ENCODE peak calls at places on chromosomes 11 and 22, in five cellular contexts. One of them, this sample, is unnamed.

GRCh38 chr11:72146625-72147024 is 11.1 kb downstream of the FOLR3 start:
- DNase-seq in HL-60: no peak
- DNase-seq in cardiac muscle cell: no peak
- DNase-seq in body of pancreas: no peak
- DNase-seq in GM12865: no peak
- DNase-seq in this sample: no peak

GRCh38 chr11:78156081-78156844 is 16.8 kb upstream of the ALG8 start:
- DNase-seq in HL-60: no peak
- DNase-seq in cardiac muscle cell: no peak
- DNase-seq in body of pancreas: no peak
- DNase-seq in GM12865: no peak
- DNase-seq in this sample: no peak

GRCh38 chr11:11265994-11266606 is 87.0 kb downstream of the CSNK2A3 start:
- DNase-seq in HL-60: peak
- DNase-seq in cardiac muscle cell: peak
- DNase-seq in body of pancreas: peak
- DNase-seq in GM12865: peak
- DNase-seq in this sample: peak

GRCh38 chr11:63933459-63933858 is 5.3 kb upstream of the NAA40 start:
- DNase-seq in HL-60: no peak
- DNase-seq in cardiac muscle cell: no peak
- DNase-seq in body of pancreas: no peak
- DNase-seq in GM12865: no peak
- DNase-seq in this sample: no peak

GRCh38 chr11:35235944-35236666 is 97.1 kb downstream of the CD44 start:
- DNase-seq in HL-60: no peak
- DNase-seq in cardiac muscle cell: no peak
- DNase-seq in body of pancreas: peak
- DNase-seq in GM12865: no peak
- DNase-seq in this sample: no peak

GRCh38 chr11:105181521-105181920 is 42.0 kb upstream of the CARD18 start:
- DNase-seq in HL-60: peak
- DNase-seq in cardiac muscle cell: no peak
- DNase-seq in body of pancreas: no peak
- DNase-seq in GM12865: no peak
- DNase-seq in this sample: no peak

GRCh38 chr11:16917941-16918340 is 96.3 kb downstream of the PLEKHA7 start:
- DNase-seq in HL-60: no peak
- DNase-seq in cardiac muscle cell: no peak
- DNase-seq in body of pancreas: no peak
- DNase-seq in GM12865: no peak
- DNase-seq in this sample: no peak

GRCh38 chr22:37018815-37019308 is 385 bp downstream of the TST start:
- DNase-seq in HL-60: peak
- DNase-seq in cardiac muscle cell: peak
- DNase-seq in body of pancreas: peak
- DNase-seq in GM12865: no peak
- DNase-seq in this sample: peak

GRCh38 chr11:108369064-108369463 is 98.3 kb downstream of the C11orf65 start:
- DNase-seq in HL-60: no peak
- DNase-seq in cardiac muscle cell: no peak
- DNase-seq in body of pancreas: no peak
- DNase-seq in GM12865: no peak
- DNase-seq in this sample: no peak

GRCh38 chr11:93663021-93663420 is 1.5 kb downstream of the CEP295 start:
- DNase-seq in HL-60: no peak
- DNase-seq in cardiac muscle cell: no peak
- DNase-seq in body of pancreas: no peak
- DNase-seq in GM12865: no peak
- DNase-seq in this sample: no peak

GRCh38 chr11:60370811-60371297 is 7.5 kb upstream of the MS4A7 start:
- DNase-seq in HL-60: no peak
- DNase-seq in cardiac muscle cell: no peak
- DNase-seq in body of pancreas: no peak
- DNase-seq in GM12865: no peak
- DNase-seq in this sample: no peak

GRCh38 chr11:64207247-64208085 is 945 bp downstream of the FERMT3 start:
- DNase-seq in HL-60: peak
- DNase-seq in cardiac muscle cell: no peak
- DNase-seq in body of pancreas: no peak
- DNase-seq in GM12865: peak
- DNase-seq in this sample: no peak

GRCh38 chr22:42313804-42314581 is 43.5 kb upstream of the TCF20 start:
- DNase-seq in HL-60: no peak
- DNase-seq in cardiac muscle cell: peak
- DNase-seq in body of pancreas: peak
- DNase-seq in GM12865: peak
- DNase-seq in this sample: peak

GRCh38 chr11:1530686-1531256 is 41.3 kb downstream of the DUSP8 start:
- DNase-seq in HL-60: no peak
- DNase-seq in cardiac muscle cell: no peak
- DNase-seq in body of pancreas: no peak
- DNase-seq in GM12865: no peak
- DNase-seq in this sample: no peak

GRCh38 chr11:36684840-36685800 is 87.1 kb upstream of the RAG2 start:
- DNase-seq in HL-60: no peak
- DNase-seq in cardiac muscle cell: no peak
- DNase-seq in body of pancreas: no peak
- DNase-seq in GM12865: peak
- DNase-seq in this sample: no peak

GRCh38 chr11:44982496-44983062 is 31.9 kb upstream of the TP53I11 start:
- DNase-seq in HL-60: no peak
- DNase-seq in cardiac muscle cell: no peak
- DNase-seq in body of pancreas: no peak
- DNase-seq in GM12865: no peak
- DNase-seq in this sample: no peak

GRCh38 chr11:116353517-116353916 is 419.3 kb downstream of the BUD13 start:
- DNase-seq in HL-60: no peak
- DNase-seq in cardiac muscle cell: no peak
- DNase-seq in body of pancreas: peak
- DNase-seq in GM12865: no peak
- DNase-seq in this sample: no peak

GRCh38 chr11:114090225-114090624 is 30.7 kb downstream of the ZBTB16 start:
- DNase-seq in HL-60: no peak
- DNase-seq in cardiac muscle cell: no peak
- DNase-seq in body of pancreas: no peak
- DNase-seq in GM12865: no peak
- DNase-seq in this sample: no peak

GRCh38 chr11:102171101-102171500 is 60.9 kb downstream of the YAP1 start:
- DNase-seq in HL-60: no peak
- DNase-seq in cardiac muscle cell: no peak
- DNase-seq in body of pancreas: no peak
- DNase-seq in GM12865: no peak
- DNase-seq in this sample: no peak

GRCh38 chr11:16412525-16413194 is 56.3 kb upstream of the SOX6 start:
- DNase-seq in HL-60: no peak
- DNase-seq in cardiac muscle cell: no peak
- DNase-seq in body of pancreas: no peak
- DNase-seq in GM12865: peak
- DNase-seq in this sample: no peak

GRCh38 chr11:48093795-48094642 is 113.7 kb downstream of the PTPRJ start:
- DNase-seq in HL-60: no peak
- DNase-seq in cardiac muscle cell: peak
- DNase-seq in body of pancreas: peak
- DNase-seq in GM12865: no peak
- DNase-seq in this sample: no peak

GRCh38 chr11:102527701-102528100 is 2.8 kb downstream of the MMP7 start:
- DNase-seq in HL-60: no peak
- DNase-seq in cardiac muscle cell: no peak
- DNase-seq in body of pancreas: no peak
- DNase-seq in GM12865: no peak
- DNase-seq in this sample: no peak

GRCh38 chr22:49077586-49077985 is 750.1 kb downstream of the BRD1 start:
- DNase-seq in HL-60: no peak
- DNase-seq in cardiac muscle cell: no peak
- DNase-seq in body of pancreas: no peak
- DNase-seq in GM12865: no peak
- DNase-seq in this sample: no peak

GRCh38 chr22:22666307-22667091 is 22.1 kb downstream of the GGTLC2 start:
- DNase-seq in HL-60: no peak
- DNase-seq in cardiac muscle cell: no peak
- DNase-seq in body of pancreas: peak
- DNase-seq in GM12865: peak
- DNase-seq in this sample: peak

GRCh38 chr22:40520562-40520961 is 116.0 kb downstream of the MRTFA start:
- DNase-seq in HL-60: no peak
- DNase-seq in cardiac muscle cell: no peak
- DNase-seq in body of pancreas: no peak
- DNase-seq in GM12865: no peak
- DNase-seq in this sample: no peak

GRCh38 chr22:40525250-40525884 is 111.2 kb downstream of the MRTFA start:
- DNase-seq in HL-60: peak
- DNase-seq in cardiac muscle cell: peak
- DNase-seq in body of pancreas: peak
- DNase-seq in GM12865: peak
- DNase-seq in this sample: peak

GRCh38 chr22:40521046-40521445 is 115.5 kb downstream of the MRTFA start:
- DNase-seq in HL-60: no peak
- DNase-seq in cardiac muscle cell: no peak
- DNase-seq in body of pancreas: no peak
- DNase-seq in GM12865: no peak
- DNase-seq in this sample: no peak

GRCh38 chr22:40526960-40527359 is 109.6 kb downstream of the MRTFA start:
- DNase-seq in HL-60: no peak
- DNase-seq in cardiac muscle cell: no peak
- DNase-seq in body of pancreas: no peak
- DNase-seq in GM12865: no peak
- DNase-seq in this sample: no peak

DNA sequence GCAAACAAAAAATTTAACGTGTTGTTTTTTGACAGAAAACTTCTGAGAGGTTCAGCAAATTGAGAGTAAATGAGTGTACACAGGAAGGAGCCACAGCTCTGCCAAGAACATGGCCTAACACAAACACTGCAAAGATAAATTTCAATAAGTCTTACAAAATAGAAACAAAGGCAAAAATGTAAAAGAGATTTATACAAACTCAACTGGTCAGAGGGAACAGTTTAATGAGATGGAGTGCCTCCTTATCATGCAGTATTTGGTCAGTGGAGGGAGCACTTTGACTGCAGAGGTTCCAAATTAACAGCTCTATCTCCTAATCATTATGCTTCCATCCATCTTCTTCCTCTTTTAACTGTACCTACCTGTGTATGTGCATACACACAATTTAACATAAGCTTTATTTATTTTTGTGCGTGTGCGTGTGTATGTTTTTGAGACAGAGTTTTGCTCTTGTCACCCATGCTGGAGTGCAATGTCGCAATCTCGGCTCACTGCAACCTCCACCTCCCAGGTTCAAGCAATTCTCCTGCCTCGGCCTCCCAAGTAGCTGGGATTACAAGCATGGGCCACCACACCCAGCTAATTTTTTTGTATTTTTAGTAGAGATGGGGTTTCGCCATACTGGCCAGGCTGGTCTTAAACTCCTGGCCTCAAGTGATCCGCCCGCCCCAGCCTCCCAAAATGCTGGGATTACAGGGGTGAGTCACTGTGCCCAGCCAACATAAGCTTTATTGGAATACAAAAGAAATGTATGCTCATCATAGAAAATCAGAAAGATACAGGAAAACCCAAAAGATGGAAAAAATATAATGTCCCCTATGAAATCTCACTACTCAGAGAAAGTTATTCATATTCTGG is 111.9 kb downstream of the MRTFA start:
- DNase-seq in HL-60: no peak
- DNase-seq in cardiac muscle cell: no peak
- DNase-seq in body of pancreas: no peak
- DNase-seq in GM12865: peak
- DNase-seq in this sample: no peak
- TF ChIP-seq CTCF in HL-60: no peak
- TF ChIP-seq CTCF in cardiac muscle cell: peak
- TF ChIP-seq CTCF in body of pancreas: peak
- TF ChIP-seq CTCF in GM12865: peak
- TF ChIP-seq CTCF in this sample: no peak

GRCh38 chr11:2691991-2692841 is 7.6 kb downstream of the KCNQ1OT1 start:
- DNase-seq in HL-60: no peak
- DNase-seq in cardiac muscle cell: peak
- DNase-seq in body of pancreas: peak
- DNase-seq in GM12865: peak
- DNase-seq in this sample: no peak
- TF ChIP-seq CTCF in HL-60: no peak
- TF ChIP-seq CTCF in cardiac muscle cell: peak
- TF ChIP-seq CTCF in body of pancreas: peak
- TF ChIP-seq CTCF in GM12865: peak
- TF ChIP-seq CTCF in this sample: peak

DNA sequence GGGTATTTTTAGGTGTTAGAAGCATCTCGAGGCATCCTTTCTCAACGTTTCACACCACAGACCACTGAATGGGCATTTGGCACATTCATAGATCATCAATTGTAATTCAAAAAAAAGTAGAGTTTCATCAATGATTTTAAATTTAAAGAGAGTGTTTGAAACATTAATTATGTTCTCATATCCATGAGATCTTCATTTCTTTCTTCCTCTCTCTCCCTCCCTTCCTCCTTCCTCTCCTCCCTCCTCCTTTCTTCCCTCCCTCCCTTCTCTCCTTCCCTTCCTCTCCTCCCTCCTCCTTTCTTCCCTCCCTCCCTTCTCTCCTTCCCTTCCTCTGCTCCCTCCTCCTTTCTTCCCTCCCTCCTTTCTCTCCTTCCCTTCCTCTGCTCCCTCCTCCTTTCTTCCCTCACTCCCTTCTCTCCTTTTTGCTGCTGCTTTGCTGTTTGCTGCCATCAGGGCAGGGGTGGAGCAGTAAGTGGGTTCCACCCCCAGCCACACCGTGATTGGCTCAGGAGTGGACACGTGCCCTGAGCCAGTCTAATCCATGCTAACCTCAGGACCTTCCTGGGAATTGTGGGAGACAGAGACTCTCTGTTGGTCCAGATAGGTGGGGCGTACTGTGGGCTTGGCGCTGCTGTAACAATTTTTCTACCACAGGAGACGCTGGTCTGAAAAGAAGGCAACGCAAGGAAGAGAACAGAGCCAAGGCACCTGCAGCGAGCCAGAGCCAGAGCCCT is 33.8 kb upstream of the APOBEC3A start:
- DNase-seq in HL-60: no peak
- DNase-seq in cardiac muscle cell: peak
- DNase-seq in body of pancreas: peak
- DNase-seq in GM12865: no peak
- DNase-seq in this sample: no peak
- TF ChIP-seq CTCF in HL-60: no peak
- TF ChIP-seq CTCF in cardiac muscle cell: peak
- TF ChIP-seq CTCF in body of pancreas: peak
- TF ChIP-seq CTCF in GM12865: no peak
- TF ChIP-seq CTCF in this sample: no peak

GRCh38 chr22:44669725-44670027 is 32.3 kb upstream of the PRR5 start:
- DNase-seq in HL-60: no peak
- DNase-seq in cardiac muscle cell: peak
- DNase-seq in body of pancreas: no peak
- DNase-seq in GM12865: no peak
- DNase-seq in this sample: peak

GRCh38 chr22:44668886-44669724 is 32.9 kb upstream of the PRR5 start:
- DNase-seq in HL-60: no peak
- DNase-seq in cardiac muscle cell: no peak
- DNase-seq in body of pancreas: no peak
- DNase-seq in GM12865: no peak
- DNase-seq in this sample: no peak

GRCh38 chr22:44667276-44667675 is 34.7 kb upstream of the PRR5 start:
- DNase-seq in HL-60: no peak
- DNase-seq in cardiac muscle cell: no peak
- DNase-seq in body of pancreas: no peak
- DNase-seq in GM12865: no peak
- DNase-seq in this sample: no peak

GRCh38 chr22:44667829-44668189 is 34.2 kb upstream of the PRR5 start:
- DNase-seq in HL-60: no peak
- DNase-seq in cardiac muscle cell: no peak
- DNase-seq in body of pancreas: no peak
- DNase-seq in GM12865: no peak
- DNase-seq in this sample: no peak

GRCh38 chr22:44668190-44668885 is 33.7 kb upstream of the PRR5 start:
- DNase-seq in HL-60: no peak
- DNase-seq in cardiac muscle cell: peak
- DNase-seq in body of pancreas: no peak
- DNase-seq in GM12865: no peak
- DNase-seq in this sample: peak
- TF ChIP-seq CTCF in HL-60: no peak
- TF ChIP-seq CTCF in cardiac muscle cell: no peak
- TF ChIP-seq CTCF in body of pancreas: no peak
- TF ChIP-seq CTCF in GM12865: no peak
- TF ChIP-seq CTCF in this sample: no peak